ENCODE peak calls at places on chromosomes 6 and 20, in seven cellular contexts. One of them, this sample, is unnamed.

GRCh38 chr6:11380969-11381744 is 148.7 kb upstream of the NEDD9 start:
- DNase-seq in right lobe of liver: no peak
- DNase-seq in stomach: no peak
- DNase-seq in upper lobe of left lung: no peak
- DNase-seq in heart left ventricle: no peak
- DNase-seq in uterus: no peak
- DNase-seq in A549: no peak
- DNase-seq in this sample: no peak

GRCh38 chr6:168165373-168165772 is 86.4 kb upstream of the FRMD1 start:
- DNase-seq in A549: no peak
- DNase-seq in stomach: no peak
- DNase-seq in right lobe of liver: no peak
- DNase-seq in uterus: peak
- DNase-seq in heart left ventricle: no peak
- DNase-seq in upper lobe of left lung: no peak
- DNase-seq in this sample: no peak

GRCh38 chr6:142300758-142301251 is 1.0 kb upstream of the ADGRG6 start:
- DNase-seq in right lobe of liver: peak
- DNase-seq in A549: peak
- DNase-seq in upper lobe of left lung: peak
- DNase-seq in stomach: peak
- DNase-seq in uterus: no peak
- DNase-seq in heart left ventricle: no peak
- DNase-seq in this sample: no peak

GRCh38 chr6:29964553-29964903 is 22.2 kb downstream of the HLA-A start:
- DNase-seq in upper lobe of left lung: no peak
- DNase-seq in A549: no peak
- DNase-seq in heart left ventricle: no peak
- DNase-seq in right lobe of liver: no peak
- DNase-seq in stomach: no peak
- DNase-seq in uterus: no peak
- DNase-seq in this sample: no peak

GRCh38 chr20:31906001-31906400 is 35.6 kb downstream of the TTLL9 start:
- DNase-seq in upper lobe of left lung: no peak
- DNase-seq in stomach: no peak
- DNase-seq in right lobe of liver: no peak
- DNase-seq in heart left ventricle: no peak
- DNase-seq in A549: no peak
- DNase-seq in uterus: no peak
- DNase-seq in this sample: no peak

GRCh38 chr6:170025341-170026271 is 265.3 kb downstream of the DLL1 start:
- DNase-seq in uterus: no peak
- DNase-seq in stomach: peak
- DNase-seq in upper lobe of left lung: peak
- DNase-seq in heart left ventricle: no peak
- DNase-seq in right lobe of liver: peak
- DNase-seq in A549: no peak
- DNase-seq in this sample: no peak

GRCh38 chr6:114586298-114586697 is 243.5 kb upstream of the HS3ST5 start:
- DNase-seq in right lobe of liver: no peak
- DNase-seq in upper lobe of left lung: no peak
- DNase-seq in A549: no peak
- DNase-seq in stomach: no peak
- DNase-seq in heart left ventricle: no peak
- DNase-seq in uterus: no peak
- DNase-seq in this sample: no peak

GRCh38 chr20:6061544-6061943 is 7.7 kb upstream of the LRRN4 start:
- DNase-seq in A549: no peak
- DNase-seq in uterus: no peak
- DNase-seq in heart left ventricle: no peak
- DNase-seq in upper lobe of left lung: no peak
- DNase-seq in stomach: no peak
- DNase-seq in right lobe of liver: no peak
- DNase-seq in this sample: no peak

GRCh38 chr20:25525857-25526256 is 59.5 kb downstream of the NINL start:
- DNase-seq in uterus: no peak
- DNase-seq in right lobe of liver: no peak
- DNase-seq in upper lobe of left lung: no peak
- DNase-seq in heart left ventricle: no peak
- DNase-seq in stomach: no peak
- DNase-seq in A549: peak
- DNase-seq in this sample: no peak

GRCh38 chr6:26140254-26140966 is 53.2 kb downstream of the HFE start:
- DNase-seq in A549: no peak
- DNase-seq in stomach: no peak
- DNase-seq in right lobe of liver: no peak
- DNase-seq in uterus: no peak
- DNase-seq in upper lobe of left lung: no peak
- DNase-seq in heart left ventricle: no peak
- DNase-seq in this sample: no peak
- TF ChIP-seq POLR2A in A549: no peak
- TF ChIP-seq POLR2A in stomach: no peak
- TF ChIP-seq POLR2A in right lobe of liver: no peak
- TF ChIP-seq POLR2A in uterus: no peak
- TF ChIP-seq POLR2A in upper lobe of left lung: no peak
- TF ChIP-seq POLR2A in heart left ventricle: no peak
- TF ChIP-seq POLR2A in this sample: no peak

GRCh38 chr20:63560856-63561609 is 7.1 kb downstream of the FNDC11 start:
- DNase-seq in upper lobe of left lung: no peak
- DNase-seq in uterus: no peak
- DNase-seq in stomach: no peak
- DNase-seq in A549: no peak
- DNase-seq in right lobe of liver: no peak
- DNase-seq in heart left ventricle: no peak
- DNase-seq in this sample: no peak
- TF ChIP-seq POLR2A in upper lobe of left lung: no peak
- TF ChIP-seq POLR2A in uterus: no peak
- TF ChIP-seq POLR2A in stomach: no peak
- TF ChIP-seq POLR2A in A549: no peak
- TF ChIP-seq POLR2A in right lobe of liver: no peak
- TF ChIP-seq POLR2A in heart left ventricle: no peak
- TF ChIP-seq POLR2A in this sample: no peak

GRCh38 chr6:151010111-151010510 is 144.6 kb downstream of the MTHFD1L start:
- DNase-seq in right lobe of liver: no peak
- DNase-seq in stomach: no peak
- DNase-seq in heart left ventricle: no peak
- DNase-seq in uterus: no peak
- DNase-seq in upper lobe of left lung: no peak
- DNase-seq in A549: no peak
- DNase-seq in this sample: no peak
- TF ChIP-seq POLR2A in right lobe of liver: no peak
- TF ChIP-seq POLR2A in stomach: no peak
- TF ChIP-seq POLR2A in heart left ventricle: no peak
- TF ChIP-seq POLR2A in uterus: no peak
- TF ChIP-seq POLR2A in upper lobe of left lung: no peak
- TF ChIP-seq POLR2A in A549: no peak
- TF ChIP-seq POLR2A in this sample: no peak

DNA sequence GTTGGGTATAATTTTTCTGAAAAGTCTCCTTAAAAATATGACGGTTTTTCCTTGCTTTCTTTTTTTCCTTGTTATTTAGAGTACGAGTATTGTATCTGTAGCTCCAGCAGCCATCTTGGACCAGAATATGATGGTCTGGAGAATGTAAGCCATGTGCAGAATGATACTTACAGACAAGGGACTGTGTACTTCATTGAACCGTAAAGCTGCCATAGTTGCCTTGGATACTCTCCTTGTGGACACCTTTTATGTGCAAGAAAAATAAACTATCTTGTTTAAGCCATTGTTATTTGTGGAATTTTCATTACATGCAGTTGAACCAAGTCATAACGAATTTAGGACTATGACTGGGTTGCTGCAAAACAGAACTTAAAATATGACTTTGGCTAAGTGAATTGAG is 485.7 kb upstream of the CITED2 start:
- DNase-seq in A549: no peak
- DNase-seq in stomach: no peak
- DNase-seq in uterus: no peak
- DNase-seq in right lobe of liver: no peak
- DNase-seq in heart left ventricle: no peak
- DNase-seq in upper lobe of left lung: no peak
- DNase-seq in this sample: no peak
- TF ChIP-seq POLR2A in A549: no peak
- TF ChIP-seq POLR2A in stomach: no peak
- TF ChIP-seq POLR2A in uterus: no peak
- TF ChIP-seq POLR2A in right lobe of liver: no peak
- TF ChIP-seq POLR2A in heart left ventricle: no peak
- TF ChIP-seq POLR2A in upper lobe of left lung: no peak
- TF ChIP-seq POLR2A in this sample: no peak

DNA sequence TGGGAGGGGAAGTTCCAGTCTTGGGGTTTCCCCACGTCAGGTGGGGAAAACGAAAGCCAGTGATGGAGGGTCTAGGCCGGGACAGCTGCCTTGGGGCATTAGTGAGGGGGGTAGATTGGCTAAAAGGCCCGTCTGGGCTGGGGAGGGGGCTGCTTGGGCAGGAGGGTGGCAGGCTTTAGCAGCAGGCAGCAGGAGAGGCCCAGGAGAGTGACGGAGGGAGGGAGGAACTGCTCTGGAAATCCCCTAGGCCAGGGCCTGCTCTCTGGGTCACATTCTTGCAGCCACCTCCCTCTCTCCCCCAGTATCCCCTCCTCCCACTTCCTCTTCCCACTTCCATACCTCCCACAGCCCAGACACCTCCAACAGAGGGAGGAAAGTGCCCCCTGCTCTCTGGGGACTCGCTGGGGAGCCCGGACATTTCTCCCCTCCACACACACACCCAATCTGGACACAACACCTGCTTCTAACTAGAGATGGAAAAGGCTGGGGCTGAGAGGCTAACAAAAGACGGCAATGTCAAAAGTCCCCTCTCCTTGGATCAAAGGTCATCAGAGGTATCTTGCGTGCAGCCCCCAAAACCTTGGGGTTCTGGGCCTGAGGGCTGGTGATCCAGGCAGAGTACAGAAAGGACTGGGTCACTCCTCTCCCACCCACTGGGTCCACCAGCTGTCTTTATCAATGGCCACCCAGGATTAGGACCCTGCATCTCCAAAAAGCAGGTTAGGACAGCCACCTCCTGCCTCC is 1.8 kb downstream of the NFKBIE start:
- DNase-seq in stomach: no peak
- DNase-seq in right lobe of liver: peak
- DNase-seq in upper lobe of left lung: peak
- DNase-seq in uterus: no peak
- DNase-seq in A549: peak
- DNase-seq in heart left ventricle: no peak
- DNase-seq in this sample: no peak
- TF ChIP-seq POLR2A in stomach: no peak
- TF ChIP-seq POLR2A in right lobe of liver: peak
- TF ChIP-seq POLR2A in upper lobe of left lung: no peak
- TF ChIP-seq POLR2A in uterus: no peak
- TF ChIP-seq POLR2A in A549: no peak
- TF ChIP-seq POLR2A in heart left ventricle: no peak
- TF ChIP-seq POLR2A in this sample: peak

GRCh38 chr6:89148016-89148750 is 2.3 kb downstream of the PM20D2 start:
- DNase-seq in A549: no peak
- DNase-seq in uterus: no peak
- DNase-seq in stomach: no peak
- DNase-seq in right lobe of liver: no peak
- DNase-seq in upper lobe of left lung: no peak
- DNase-seq in heart left ventricle: no peak
- DNase-seq in this sample: no peak

DNA sequence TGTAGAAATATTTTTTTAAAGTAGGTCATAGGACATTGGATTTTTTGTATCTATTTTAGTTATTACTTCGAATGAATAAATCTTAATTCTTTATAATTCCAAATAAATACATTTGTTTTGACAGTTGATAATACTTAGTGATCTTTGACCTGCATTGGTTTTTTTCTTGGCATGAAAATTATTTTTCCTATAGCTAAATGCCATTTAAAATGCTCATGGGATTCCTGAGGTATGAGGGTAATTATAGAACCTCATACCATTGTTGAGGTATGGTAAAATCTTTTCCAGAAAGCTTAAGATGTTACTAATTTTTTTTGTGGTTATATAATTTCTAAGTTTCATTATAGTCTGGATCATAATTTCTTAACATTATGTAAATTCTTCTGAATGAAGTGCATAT is 8.3 kb downstream of the PM20D2 start:
- DNase-seq in upper lobe of left lung: no peak
- DNase-seq in right lobe of liver: no peak
- DNase-seq in heart left ventricle: no peak
- DNase-seq in stomach: no peak
- DNase-seq in A549: no peak
- DNase-seq in uterus: no peak
- DNase-seq in this sample: no peak
- TF ChIP-seq POLR2A in upper lobe of left lung: no peak
- TF ChIP-seq POLR2A in right lobe of liver: no peak
- TF ChIP-seq POLR2A in heart left ventricle: no peak
- TF ChIP-seq POLR2A in stomach: no peak
- TF ChIP-seq POLR2A in A549: no peak
- TF ChIP-seq POLR2A in uterus: no peak
- TF ChIP-seq POLR2A in this sample: no peak

GRCh38 chr20:58891076-58891685 is 38.7 kb downstream of the GNAS start:
- DNase-seq in A549: peak
- DNase-seq in stomach: peak
- DNase-seq in uterus: peak
- DNase-seq in upper lobe of left lung: peak
- DNase-seq in right lobe of liver: peak
- DNase-seq in heart left ventricle: peak
- DNase-seq in this sample: peak
- TF ChIP-seq POLR2A in A549: peak
- TF ChIP-seq POLR2A in stomach: no peak
- TF ChIP-seq POLR2A in uterus: peak
- TF ChIP-seq POLR2A in upper lobe of left lung: no peak
- TF ChIP-seq POLR2A in right lobe of liver: peak
- TF ChIP-seq POLR2A in heart left ventricle: peak
- TF ChIP-seq POLR2A in this sample: peak

DNA sequence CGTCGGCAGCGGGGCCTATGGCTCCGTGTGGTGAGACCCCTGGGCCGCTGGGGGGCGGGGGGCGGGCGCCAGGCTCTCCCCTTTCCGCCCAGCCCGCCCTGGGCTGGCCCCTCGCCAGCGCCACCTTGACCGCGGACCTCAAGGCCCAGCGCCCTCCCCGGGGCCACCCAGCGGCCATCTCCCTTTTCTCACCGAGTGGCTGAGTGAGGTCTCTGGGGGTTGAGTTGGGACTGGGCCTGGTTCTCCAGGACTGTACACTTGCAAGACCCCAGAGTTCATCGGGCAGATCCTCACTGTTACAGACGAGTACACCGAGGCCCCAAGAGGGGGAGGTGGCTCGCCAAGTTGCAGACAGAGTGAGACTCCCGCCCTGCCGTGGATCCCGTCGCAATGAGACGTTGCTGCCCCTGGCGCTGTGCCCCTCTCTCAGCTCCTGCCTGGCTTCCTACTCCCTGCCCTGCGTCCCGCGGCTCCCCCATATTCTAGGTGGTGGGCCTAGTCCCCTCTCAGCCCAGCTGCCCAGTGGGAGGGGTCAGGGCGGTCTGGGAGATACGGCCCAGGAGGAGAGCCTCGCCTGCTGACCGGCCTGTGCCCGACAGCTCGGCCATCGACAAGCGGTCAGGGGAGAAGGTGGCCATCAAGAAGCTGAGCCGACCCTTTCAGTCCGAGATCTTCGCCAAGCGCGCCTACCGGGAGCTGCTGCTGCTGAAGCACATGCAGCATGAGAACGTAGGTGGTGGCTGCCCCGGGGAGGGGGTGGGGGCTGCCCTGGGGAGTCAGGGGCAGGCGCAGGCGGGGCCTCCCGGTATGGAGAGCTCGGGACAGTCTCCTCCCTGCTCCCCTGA is 581 bp downstream of the MAPK13 start:
- DNase-seq in A549: no peak
- DNase-seq in right lobe of liver: peak
- DNase-seq in heart left ventricle: no peak
- DNase-seq in upper lobe of left lung: peak
- DNase-seq in uterus: no peak
- DNase-seq in stomach: peak
- DNase-seq in this sample: peak
- TF ChIP-seq POLR2A in A549: no peak
- TF ChIP-seq POLR2A in right lobe of liver: no peak
- TF ChIP-seq POLR2A in heart left ventricle: no peak
- TF ChIP-seq POLR2A in upper lobe of left lung: no peak
- TF ChIP-seq POLR2A in uterus: no peak
- TF ChIP-seq POLR2A in stomach: no peak
- TF ChIP-seq POLR2A in this sample: no peak

This sample was measured in GM12891.